ENCODE peak calls at places on chromosomes 3 and 15, in four cellular contexts. One of them, this sample, is unnamed.

GRCh38 chr3:42498791-42499477 is 3.5 kb upstream of the VIPR1 start:
- DNase-seq in small intestine: no peak
- DNase-seq in PC-3: no peak
- DNase-seq in MM.1S: no peak
- DNase-seq in this sample: no peak

GRCh38 chr3:172698650-172699049 is 12.2 kb downstream of the NCEH1 start:
- DNase-seq in MM.1S: no peak
- DNase-seq in PC-3: no peak
- DNase-seq in small intestine: no peak
- DNase-seq in this sample: no peak

GRCh38 chr3:86782271-86782670 is 208.7 kb downstream of the VGLL3 start:
- DNase-seq in MM.1S: no peak
- DNase-seq in small intestine: no peak
- DNase-seq in PC-3: no peak
- DNase-seq in this sample: peak; percentile 88

GRCh38 chr3:50648297-50648696 is 26.4 kb upstream of the DOCK3 start:
- DNase-seq in MM.1S: no peak
- DNase-seq in small intestine: no peak
- DNase-seq in PC-3: no peak
- DNase-seq in this sample: no peak

GRCh38 chr3:192835818-192836468 is 81.7 kb downstream of the MB21D2 start:
- DNase-seq in MM.1S: no peak
- DNase-seq in PC-3: no peak
- DNase-seq in small intestine: no peak
- DNase-seq in this sample: peak; percentile 82

GRCh38 chr15:100438570-100438969 is 90.2 kb downstream of the CERS3 start:
- DNase-seq in MM.1S: no peak
- DNase-seq in PC-3: peak; percentile 10
- DNase-seq in small intestine: peak; percentile 4
- DNase-seq in this sample: peak; percentile 12

GRCh38 chr3:171829841-171830559 is 13.1 kb upstream of the TMEM212 start:
- DNase-seq in MM.1S: peak; percentile 36
- DNase-seq in small intestine: peak; percentile 79
- DNase-seq in PC-3: peak; percentile 79
- DNase-seq in this sample: peak; percentile 83

GRCh38 chr3:37210230-37210629 is 35.8 kb upstream of the LRRFIP2 start:
- DNase-seq in small intestine: no peak
- DNase-seq in MM.1S: no peak
- DNase-seq in PC-3: no peak
- DNase-seq in this sample: peak; percentile 57

GRCh38 chr3:158352551-158352950 is 218.4 kb upstream of the MLF1 start:
- DNase-seq in MM.1S: peak; percentile 91
- DNase-seq in PC-3: no peak
- DNase-seq in small intestine: no peak
- DNase-seq in this sample: peak; percentile 28

GRCh38 chr3:112492124-112492523 is 7.1 kb downstream of the BTLA start:
- DNase-seq in PC-3: no peak
- DNase-seq in small intestine: no peak
- DNase-seq in MM.1S: no peak
- DNase-seq in this sample: no peak

GRCh38 chr3:131561511-131561910 is 58.7 kb upstream of the MRPL3 start:
- DNase-seq in small intestine: no peak
- DNase-seq in MM.1S: no peak
- DNase-seq in PC-3: no peak
- DNase-seq in this sample: no peak

GRCh38 chr15:85507114-85507513 is 126.7 kb downstream of the AKAP13 start:
- DNase-seq in small intestine: no peak
- DNase-seq in MM.1S: no peak
- DNase-seq in PC-3: no peak
- DNase-seq in this sample: no peak

GRCh38 chr3:81426826-81427565 is 334.4 kb downstream of the GBE1 start:
- DNase-seq in PC-3: no peak
- DNase-seq in MM.1S: no peak
- DNase-seq in small intestine: no peak
- DNase-seq in this sample: no peak

GRCh38 chr15:76787273-76787672 is 117.9 kb downstream of the SCAPER start:
- DNase-seq in small intestine: no peak
- DNase-seq in MM.1S: no peak
- DNase-seq in PC-3: no peak
- DNase-seq in this sample: no peak

GRCh38 chr3:124786491-124787241 is 56.4 kb downstream of the UMPS start:
- DNase-seq in PC-3: peak; percentile 68
- DNase-seq in MM.1S: no peak
- DNase-seq in small intestine: peak; percentile 70
- DNase-seq in this sample: peak; percentile 68

GRCh38 chr3:190017575-190018288 is 103.0 kb downstream of the P3H2 start:
- DNase-seq in PC-3: peak; percentile 90
- DNase-seq in small intestine: no peak
- DNase-seq in MM.1S: no peak
- DNase-seq in this sample: peak; percentile 88

GRCh38 chr3:49841126-49841525 is 15.2 kb downstream of the TRAIP start:
- DNase-seq in small intestine: no peak
- DNase-seq in PC-3: peak; percentile 38
- DNase-seq in MM.1S: no peak
- DNase-seq in this sample: peak; percentile 28

GRCh38 chr3:14513566-14514322 is 26.4 kb downstream of the GRIP2 start:
- DNase-seq in small intestine: no peak
- DNase-seq in MM.1S: no peak
- DNase-seq in PC-3: no peak
- DNase-seq in this sample: no peak

GRCh38 chr15:90191344-90191687 is 9.8 kb upstream of the SEMA4B start:
- DNase-seq in PC-3: no peak
- DNase-seq in small intestine: peak; percentile 35
- DNase-seq in MM.1S: no peak
- DNase-seq in this sample: no peak

GRCh38 chr15:90191795-90192494 is 9.2 kb upstream of the SEMA4B start:
- DNase-seq in PC-3: no peak
- DNase-seq in MM.1S: peak; percentile 88
- DNase-seq in small intestine: peak; percentile 94
- DNase-seq in this sample: peak; percentile 65

GRCh38 chr15:90190606-90191343 is 10.4 kb upstream of the SEMA4B start:
- DNase-seq in MM.1S: peak; percentile 96
- DNase-seq in PC-3: no peak
- DNase-seq in small intestine: peak; percentile 85
- DNase-seq in this sample: no peak

GRCh38 chr15:90194655-90195054 is 6.5 kb upstream of the SEMA4B start:
- DNase-seq in small intestine: no peak
- DNase-seq in PC-3: no peak
- DNase-seq in MM.1S: no peak
- DNase-seq in this sample: no peak

DNA sequence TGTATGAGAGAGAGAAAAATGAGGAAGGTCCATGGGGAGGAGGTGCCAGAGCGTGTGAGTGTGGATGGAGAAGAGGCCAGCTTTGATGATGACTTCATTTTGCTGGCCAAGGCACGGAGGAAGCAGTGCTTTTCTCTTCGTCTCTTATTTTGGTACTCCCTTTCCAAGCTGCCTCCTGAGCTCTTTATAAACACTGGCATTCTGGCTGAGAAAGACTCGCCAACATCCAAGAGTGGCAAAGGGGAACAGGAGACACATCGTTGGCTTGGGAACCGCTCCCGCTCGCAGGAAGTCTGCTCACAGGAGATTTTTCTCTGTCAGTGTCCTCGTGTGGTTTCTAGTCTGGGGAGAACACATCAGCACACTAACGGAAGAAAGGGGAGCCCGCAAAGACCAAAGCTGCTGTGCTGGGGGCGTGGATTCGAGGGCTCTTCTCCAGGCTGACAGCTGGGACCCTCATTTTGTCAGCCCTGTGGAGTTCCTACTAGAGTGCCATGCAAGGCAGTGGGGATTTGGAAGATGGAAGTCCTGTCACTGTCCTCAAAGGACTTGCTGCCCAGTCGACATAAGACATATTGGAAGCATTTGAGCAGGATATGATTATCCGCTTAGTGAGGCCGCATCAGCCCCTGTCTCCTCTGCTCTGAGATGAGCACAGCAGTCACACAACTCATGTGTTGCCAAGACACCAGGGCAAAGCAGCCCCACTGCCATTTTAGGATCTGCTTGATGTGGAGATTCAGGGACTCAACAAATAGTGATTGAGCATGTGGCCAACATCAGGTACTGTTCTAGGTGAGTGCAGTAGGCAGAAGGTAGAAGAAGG is 8.0 kb upstream of the SEMA4B start:
- DNase-seq in MM.1S: no peak
- DNase-seq in small intestine: no peak
- DNase-seq in PC-3: no peak
- DNase-seq in this sample: peak; percentile 15
- H3K4me1 ChIP-seq in MM.1S: peaks cover 44% of the 10 kb centered on the region
- H3K4me1 ChIP-seq in small intestine: peaks cover 16% of the 10 kb centered on the region
- H3K4me1 ChIP-seq in PC-3: peaks cover 7% of the 10 kb centered on the region
- H3K4me1 ChIP-seq in this sample: peaks cover 9% of the 10 kb centered on the region

GRCh38 chr3:65524544-65525070 is 514.1 kb downstream of the MAGI1 start:
- DNase-seq in MM.1S: no peak
- DNase-seq in small intestine: no peak
- DNase-seq in PC-3: no peak
- DNase-seq in this sample: no peak

GRCh38 chr3:65523878-65524277 is 514.8 kb downstream of the MAGI1 start:
- DNase-seq in small intestine: no peak
- DNase-seq in MM.1S: no peak
- DNase-seq in PC-3: no peak
- DNase-seq in this sample: no peak

GRCh38 chr3:65516998-65517397 is 521.7 kb downstream of the MAGI1 start:
- DNase-seq in small intestine: no peak
- DNase-seq in PC-3: no peak
- DNase-seq in MM.1S: no peak
- DNase-seq in this sample: no peak

GRCh38 chr3:65526656-65527055 is 512.1 kb downstream of the MAGI1 start:
- DNase-seq in PC-3: no peak
- DNase-seq in MM.1S: no peak
- DNase-seq in small intestine: no peak
- DNase-seq in this sample: no peak

DNA sequence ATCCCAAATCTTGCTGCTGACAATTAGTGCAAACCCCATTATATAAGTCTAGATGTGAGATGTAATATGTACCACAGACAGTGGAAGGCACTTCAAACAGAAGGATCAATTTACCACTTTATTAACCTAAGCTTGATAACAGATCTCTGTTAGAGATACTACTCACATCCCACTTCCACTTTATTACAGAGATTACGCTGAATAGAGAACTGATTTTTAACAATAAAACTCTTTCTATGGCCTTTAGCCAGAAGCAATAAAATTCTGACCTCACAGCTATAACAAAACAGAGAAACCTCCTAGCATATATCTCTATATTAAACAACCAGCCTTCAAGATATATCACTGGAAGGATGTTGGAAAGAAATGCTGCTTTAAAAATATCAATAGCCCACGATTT is 517.7 kb downstream of the MAGI1 start:
- DNase-seq in MM.1S: no peak
- DNase-seq in PC-3: no peak
- DNase-seq in small intestine: peak; percentile 17
- DNase-seq in this sample: no peak
- H3K4me1 ChIP-seq in MM.1S: no peaks in the 10 kb centered on the region
- H3K4me1 ChIP-seq in PC-3: no peaks in the 10 kb centered on the region
- H3K4me1 ChIP-seq in small intestine: no peaks in the 10 kb centered on the region
- H3K4me1 ChIP-seq in this sample: no peaks in the 10 kb centered on the region

DNA sequence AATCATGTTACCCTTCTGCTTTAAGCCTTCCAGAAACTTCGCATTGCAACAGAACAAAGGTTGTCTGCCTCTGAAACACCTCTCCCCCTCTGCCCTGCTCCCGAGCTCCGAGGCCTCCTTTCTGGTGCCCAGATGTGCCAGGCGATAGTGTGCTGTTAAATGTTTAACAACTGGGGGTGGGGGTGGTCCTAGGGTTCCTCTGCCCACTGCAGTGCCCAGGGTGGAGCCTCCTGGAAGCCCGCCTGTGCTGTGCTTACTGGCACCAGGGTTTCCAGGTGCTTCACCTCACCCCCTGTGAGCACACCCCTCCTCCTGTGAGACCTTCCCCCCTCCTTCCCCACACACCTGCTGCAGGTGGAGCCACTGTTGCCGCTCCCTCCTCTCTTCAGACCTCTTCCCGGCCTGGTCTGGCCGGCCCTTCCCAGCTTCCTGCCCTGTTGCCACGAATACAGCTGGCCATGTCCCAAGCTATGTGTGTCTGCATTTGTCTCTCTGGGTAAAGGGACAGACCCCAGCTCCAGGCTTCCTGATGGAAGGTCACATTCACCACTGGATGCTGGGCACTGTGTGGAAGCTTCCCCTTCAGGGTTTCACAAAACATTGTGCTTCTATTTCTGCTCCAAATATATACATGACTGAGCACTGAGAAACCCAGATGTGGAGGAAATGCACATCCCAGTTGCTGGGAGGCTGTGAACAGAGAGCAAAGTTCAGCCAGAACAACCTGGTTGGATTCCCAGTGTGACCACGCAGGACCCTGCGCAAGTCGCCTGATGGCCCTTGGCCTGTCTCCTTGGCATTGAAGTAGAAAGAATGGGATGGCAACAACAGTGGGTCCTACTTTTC is 37.2 kb downstream of the MGLL start:
- DNase-seq in small intestine: peak; percentile 65
- DNase-seq in PC-3: no peak
- DNase-seq in MM.1S: no peak
- DNase-seq in this sample: no peak
- H3K4me1 ChIP-seq in small intestine: peaks cover 8% of the 10 kb centered on the region
- H3K4me1 ChIP-seq in PC-3: peaks cover 3% of the 10 kb centered on the region
- H3K4me1 ChIP-seq in MM.1S: no peaks in the 10 kb centered on the region
- H3K4me1 ChIP-seq in this sample: peaks cover 41% of the 10 kb centered on the region

DNA sequence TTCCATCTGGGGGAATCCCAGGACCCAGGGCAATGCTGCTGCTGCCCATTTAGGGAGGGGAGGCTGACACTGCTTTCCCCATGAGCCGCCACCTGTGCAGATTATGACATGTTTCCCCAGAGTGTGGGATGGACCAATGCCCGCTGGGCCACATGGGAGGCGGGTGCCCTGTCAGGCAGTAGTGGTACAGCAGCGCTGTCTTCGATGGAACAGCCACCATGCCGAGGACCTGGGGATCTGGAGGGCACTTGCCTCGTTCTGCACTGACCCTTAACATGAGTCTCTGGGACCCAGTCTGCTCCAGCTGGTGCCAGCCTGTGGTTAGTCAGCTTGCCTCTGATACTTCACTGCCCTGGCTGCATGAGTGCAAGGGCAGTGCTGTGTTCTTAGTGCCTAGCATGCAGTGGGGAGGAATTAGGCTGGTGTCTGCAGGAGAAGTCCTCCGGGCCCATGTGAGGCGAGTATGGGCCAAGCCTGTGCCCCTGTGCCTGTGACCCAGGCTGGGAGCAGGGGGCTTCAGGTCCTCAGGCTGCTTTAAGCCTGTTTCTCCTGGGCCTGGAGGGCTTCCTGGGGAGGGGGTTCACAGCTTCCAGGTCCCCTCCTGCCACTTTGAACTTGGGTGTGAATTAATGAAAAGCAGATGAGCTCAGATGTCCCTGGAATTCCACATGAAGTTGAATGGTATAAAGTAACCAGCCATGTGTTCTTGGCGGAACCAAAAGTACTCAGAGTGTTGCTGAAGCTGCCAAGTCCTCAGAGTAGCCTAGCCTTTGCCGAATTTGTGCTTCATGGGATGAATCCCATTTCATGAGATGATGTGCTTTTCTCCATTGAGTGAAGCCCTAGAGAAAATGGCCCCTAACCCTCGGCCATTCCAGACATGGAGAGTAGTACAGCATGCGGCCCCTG is 22.9 kb downstream of the KLF13 start:
- DNase-seq in small intestine: no peak
- DNase-seq in MM.1S: peak; percentile 17
- DNase-seq in PC-3: no peak
- DNase-seq in this sample: no peak
- H3K4me1 ChIP-seq in small intestine: peaks cover 29% of the 10 kb centered on the region
- H3K4me1 ChIP-seq in MM.1S: peaks cover 81% of the 10 kb centered on the region
- H3K4me1 ChIP-seq in PC-3: no peaks in the 10 kb centered on the region
- H3K4me1 ChIP-seq in this sample: peaks cover 25% of the 10 kb centered on the region

This sample was measured in fibroblast of lung.